ENCODE peak calls at places on chromosome 1, in eight cellular contexts. V, O, M, P, Q, W, E and G are unnamed samples.

GRCh38 chr1:226602186-226603029 is 53.8 kb downstream of the STUM start:
- DNase-seq in V (no peak), O (no peak), M (no peak), P (no peak), Q (peak; percentile 66), W (no peak), E (peak; percentile 95), G (peak; percentile 63)

GRCh38 chr1:201877877-201878339 is 10.8 kb upstream of the SHISA4 start:
- DNase-seq in V (no peak), O (no peak), M (no peak), P (no peak), Q (no peak), W (peak; percentile 9), E (peak; percentile 69), G (peak; percentile 57)

GRCh38 chr1:53645690-53646078 is 93.3 kb downstream of the GLIS1 start:
- DNase-seq in V (no peak), O (no peak), M (no peak), P (no peak), Q (no peak), W (no peak), E (no peak), G (no peak)

GRCh38 chr1:228801068-228801467 is 65.8 kb downstream of the RHOU start:
- DNase-seq in V (no peak), O (no peak), M (no peak), P (no peak), Q (no peak), W (no peak), E (no peak), G (no peak)

GRCh38 chr1:116476321-116476720 is 94.5 kb downstream of the CD58 start:
- DNase-seq in V (no peak), O (no peak), M (no peak), P (no peak), Q (no peak), W (no peak), E (no peak), G (no peak)

GRCh38 chr1:53183277-53183990 is 13.2 kb upstream of the CPT2 start:
- DNase-seq in V (no peak), O (no peak), M (no peak), P (peak; percentile 67), Q (peak; percentile 40), W (no peak), E (peak; percentile 99), G (no peak)

GRCh38 chr1:214830956-214831355 is 228.0 kb downstream of the CENPF start:
- DNase-seq in V (no peak), O (no peak), M (no peak), P (no peak), Q (no peak), W (no peak), E (no peak), G (no peak)

GRCh38 chr1:208465266-208465665 is 221.1 kb upstream of the PLXNA2 start:
- DNase-seq in V (no peak), O (no peak), M (no peak), P (no peak), Q (no peak), W (no peak), E (no peak), G (no peak)

GRCh38 chr1:66506393-66506687 is 27.6 kb upstream of the SGIP1 start:
- DNase-seq in V (no peak), O (no peak), M (no peak), P (no peak), Q (no peak), W (no peak), E (no peak), G (no peak)

GRCh38 chr1:225735252-225736149 is 42.1 kb upstream of the SRP9 start:
- DNase-seq in V (no peak), O (peak; percentile 18), M (no peak), P (peak; percentile 93), Q (peak; percentile 68), W (no peak), E (peak; percentile 98), G (peak; percentile 70)

GRCh38 chr1:29640428-29640785 is 404.1 kb downstream of the PTPRU start:
- DNase-seq in V (no peak), O (peak; percentile 15), M (no peak), P (no peak), Q (no peak), W (no peak), E (no peak), G (no peak)

GRCh38 chr1:20057886-20058420 is 12.0 kb upstream of the PLA2G5 start:
- DNase-seq in V (no peak), O (no peak), M (no peak), P (no peak), Q (no peak), W (no peak), E (no peak), G (no peak)

GRCh38 chr1:151540982-151541377 is 871 bp downstream of the TUFT1 start:
- DNase-seq in V (no peak), O (peak; percentile 36), M (no peak), P (no peak), Q (no peak), W (no peak), E (no peak), G (no peak)

GRCh38 chr1:925532-926421 is 2.1 kb downstream of the SAMD11 start:
- DNase-seq in V (no peak), O (no peak), M (no peak), P (no peak), Q (no peak), W (no peak), E (peak; percentile 16), G (peak; percentile 51)

GRCh38 chr1:108663074-108663473 is 2.2 kb upstream of the HENMT1 start:
- DNase-seq in V (no peak), O (no peak), M (no peak), P (no peak), Q (no peak), W (no peak), E (peak; percentile 20), G (no peak)

GRCh38 chr1:14108356-14109275 is 408.6 kb downstream of the PRDM2 start:
- DNase-seq in V (no peak), O (peak; percentile 91), M (no peak), P (no peak), Q (no peak), W (peak; percentile 70), E (no peak), G (no peak)

GRCh38 chr1:82646336-82646735 is 845.6 kb downstream of the ADGRL2 start:
- DNase-seq in V (no peak), O (no peak), M (no peak), P (no peak), Q (no peak), W (no peak), E (no peak), G (no peak)

GRCh38 chr1:241702436-241702835 is 50.4 kb downstream of the WDR64 start:
- DNase-seq in V (no peak), O (no peak), M (no peak), P (no peak), Q (no peak), W (no peak), E (no peak), G (no peak)

GRCh38 chr1:27658951-27659496 is 13.0 kb downstream of the IFI6 start:
- DNase-seq in V (no peak), O (no peak), M (no peak), P (no peak), Q (no peak), W (no peak), E (peak; percentile 56), G (no peak)

GRCh38 chr1:160746870-160747500 is 7.9 kb downstream of the SLAMF7 start:
- DNase-seq in V (no peak), O (no peak), M (no peak), P (no peak), Q (no peak), W (no peak), E (no peak), G (no peak)

GRCh38 chr1:232186936-232187335 is 443.0 kb downstream of the SIPA1L2 start:
- DNase-seq in V (no peak), O (no peak), M (no peak), P (no peak), Q (no peak), W (no peak), E (no peak), G (no peak)

GRCh38 chr1:22225858-22226584 is 83.1 kb upstream of the WNT4 start:
- DNase-seq in V (no peak), O (no peak), M (no peak), P (no peak), Q (no peak), W (no peak), E (no peak), G (no peak)

GRCh38 chr1:207670997-207671396 is 26.1 kb downstream of the CR1L start:
- DNase-seq in V (no peak), O (no peak), M (no peak), P (no peak), Q (no peak), W (no peak), E (no peak), G (no peak)

GRCh38 chr1:88549536-88549935 is 134.5 kb upstream of the PKN2 start:
- DNase-seq in V (no peak), O (no peak), M (no peak), P (no peak), Q (no peak), W (peak; percentile 6), E (peak; percentile 48), G (no peak)

GRCh38 chr1:54274448-54274847 is 74.5 kb downstream of the MRPL37 start:
- DNase-seq in V (no peak), O (no peak), M (no peak), P (no peak), Q (no peak), W (no peak), E (no peak), G (no peak)

GRCh38 chr1:62800274-62800673 is 16.3 kb downstream of the ATG4C start:
- DNase-seq in V (no peak), O (no peak), M (no peak), P (no peak), Q (no peak), W (no peak), E (no peak), G (no peak)

GRCh38 chr1:64474639-64475038 is 4.7 kb downstream of the CACHD1 start:
- DNase-seq in V (no peak), O (no peak), M (no peak), P (no peak), Q (peak; percentile 53), W (peak; percentile 4), E (peak; percentile 12), G (peak; percentile 66)

GRCh38 chr1:224632921-224633321 is 16.8 kb downstream of the CNIH3 start:
- DNase-seq in V (no peak), O (no peak), M (no peak), P (no peak), Q (no peak), W (no peak), E (no peak), G (no peak)

GRCh38 chr1:56200446-56200845 is 378.9 kb downstream of the PLPP3 start:
- DNase-seq in V (no peak), O (no peak), M (no peak), P (no peak), Q (no peak), W (peak; percentile 8), E (no peak), G (no peak)

GRCh38 chr1:119544165-119544762 is 37.3 kb downstream of the HSD3B1 start:
- DNase-seq in V (no peak), O (no peak), M (no peak), P (no peak), Q (no peak), W (no peak), E (no peak), G (no peak)

GRCh38 chr1:41365772-41366427 is 4.7 kb downstream of the FOXO6 start:
- DNase-seq in V (no peak), O (peak; percentile 82), M (peak; percentile 54), P (no peak), Q (no peak), W (peak; percentile 88), E (no peak), G (no peak)

GRCh38 chr1:231493421-231494185 is 34.9 kb upstream of the TSNAX start:
- DNase-seq in V (no peak), O (no peak), M (no peak), P (no peak), Q (no peak), W (no peak), E (peak; percentile 29), G (no peak)

GRCh38 chr1:30847358-30847972 is 61.1 kb downstream of the SDC3 start:
- DNase-seq in V (no peak), O (no peak), M (no peak), P (peak; percentile 93), Q (peak; percentile 80), W (no peak), E (peak; percentile 65), G (peak; percentile 94)

GRCh38 chr1:214404154-214404553 is 123.2 kb downstream of the SMYD2 start:
- DNase-seq in V (no peak), O (no peak), M (no peak), P (no peak), Q (no peak), W (no peak), E (peak; percentile 71), G (no peak)